ENCODE peak calls at places on chromosomes 5 and 9, in eight cellular contexts. One of them, this sample, is unnamed.

GRCh38 chr9:81776390-81776789 is 87.0 kb upstream of the TLE1 start:
- DNase-seq in T-cell: no peak
- DNase-seq in T-helper 2 cell: no peak
- DNase-seq in posterior cingulate gyrus: no peak
- DNase-seq in activated naive CD4-positive, alpha-beta T cell: no peak
- DNase-seq in GM06990: no peak
- DNase-seq in T-helper 1 cell: no peak
- DNase-seq in GM12891: no peak
- DNase-seq in this sample: no peak

GRCh38 chr9:108803666-108804065 is 52.1 kb downstream of the ACTL7B start:
- DNase-seq in activated naive CD4-positive, alpha-beta T cell: no peak
- DNase-seq in T-helper 1 cell: no peak
- DNase-seq in GM12891: no peak
- DNase-seq in posterior cingulate gyrus: no peak
- DNase-seq in T-cell: no peak
- DNase-seq in GM06990: no peak
- DNase-seq in T-helper 2 cell: no peak
- DNase-seq in this sample: no peak

GRCh38 chr5:169162407-169162806 is 138.5 kb downstream of the SLIT3 start:
- DNase-seq in activated naive CD4-positive, alpha-beta T cell: no peak
- DNase-seq in GM06990: no peak
- DNase-seq in GM12891: no peak
- DNase-seq in T-helper 1 cell: no peak
- DNase-seq in T-helper 2 cell: no peak
- DNase-seq in T-cell: no peak
- DNase-seq in posterior cingulate gyrus: no peak
- DNase-seq in this sample: no peak

GRCh38 chr9:114033397-114034103 is 44.5 kb downstream of the AMBP start:
- DNase-seq in T-helper 2 cell: no peak
- DNase-seq in T-cell: no peak
- DNase-seq in T-helper 1 cell: no peak
- DNase-seq in GM06990: no peak
- DNase-seq in activated naive CD4-positive, alpha-beta T cell: no peak
- DNase-seq in GM12891: peak; percentile 42
- DNase-seq in posterior cingulate gyrus: no peak
- DNase-seq in this sample: no peak

GRCh38 chr5:73451218-73452130 is 2.9 kb upstream of the FOXD1 start:
- DNase-seq in T-cell: peak; percentile 48
- DNase-seq in activated naive CD4-positive, alpha-beta T cell: peak; percentile 13
- DNase-seq in GM12891: no peak
- DNase-seq in posterior cingulate gyrus: peak; percentile 76
- DNase-seq in T-helper 1 cell: peak; percentile 67
- DNase-seq in GM06990: peak; percentile 64
- DNase-seq in T-helper 2 cell: peak; percentile 46
- DNase-seq in this sample: peak; percentile 59

GRCh38 chr9:112170235-112170634 is 4.9 kb downstream of the SUSD1 start:
- DNase-seq in T-helper 1 cell: no peak
- DNase-seq in T-cell: no peak
- DNase-seq in GM12891: no peak
- DNase-seq in activated naive CD4-positive, alpha-beta T cell: no peak
- DNase-seq in GM06990: no peak
- DNase-seq in T-helper 2 cell: no peak
- DNase-seq in posterior cingulate gyrus: no peak
- DNase-seq in this sample: no peak

GRCh38 chr9:127980056-127980705 is 608 bp downstream of the EEIG1 start:
- DNase-seq in GM06990: peak; percentile 72
- DNase-seq in T-helper 1 cell: peak; percentile 68
- DNase-seq in GM12891: no peak
- DNase-seq in activated naive CD4-positive, alpha-beta T cell: no peak
- DNase-seq in posterior cingulate gyrus: no peak
- DNase-seq in T-cell: no peak
- DNase-seq in T-helper 2 cell: peak; percentile 44
- DNase-seq in this sample: no peak

GRCh38 chr9:125889122-125889523 is 141.9 kb downstream of the PBX3 start:
- DNase-seq in T-helper 2 cell: no peak
- DNase-seq in T-helper 1 cell: no peak
- DNase-seq in T-cell: no peak
- DNase-seq in posterior cingulate gyrus: peak; percentile 69
- DNase-seq in GM12891: no peak
- DNase-seq in activated naive CD4-positive, alpha-beta T cell: no peak
- DNase-seq in GM06990: peak; percentile 18
- DNase-seq in this sample: no peak

GRCh38 chr5:74035521-74035937 is 409.5 kb downstream of the ARHGEF28 start:
- DNase-seq in T-cell: no peak
- DNase-seq in posterior cingulate gyrus: no peak
- DNase-seq in activated naive CD4-positive, alpha-beta T cell: no peak
- DNase-seq in GM12891: peak; percentile 2
- DNase-seq in T-helper 2 cell: no peak
- DNase-seq in T-helper 1 cell: no peak
- DNase-seq in GM06990: peak; percentile 22
- DNase-seq in this sample: no peak

GRCh38 chr5:86688414-86688813 is 70.7 kb downstream of the COX7C start:
- DNase-seq in T-helper 2 cell: no peak
- DNase-seq in T-cell: no peak
- DNase-seq in posterior cingulate gyrus: no peak
- DNase-seq in activated naive CD4-positive, alpha-beta T cell: no peak
- DNase-seq in T-helper 1 cell: no peak
- DNase-seq in GM12891: no peak
- DNase-seq in GM06990: no peak
- DNase-seq in this sample: no peak

GRCh38 chr5:36209664-36210063 is 32.1 kb downstream of the NADK2 start:
- DNase-seq in posterior cingulate gyrus: no peak
- DNase-seq in T-cell: no peak
- DNase-seq in T-helper 1 cell: no peak
- DNase-seq in T-helper 2 cell: no peak
- DNase-seq in GM12891: no peak
- DNase-seq in GM06990: no peak
- DNase-seq in activated naive CD4-positive, alpha-beta T cell: no peak
- DNase-seq in this sample: no peak

GRCh38 chr9:121698627-121699270 is 47.3 kb downstream of the DAB2IP start:
- DNase-seq in T-cell: no peak
- DNase-seq in T-helper 1 cell: no peak
- DNase-seq in GM06990: no peak
- DNase-seq in posterior cingulate gyrus: no peak
- DNase-seq in activated naive CD4-positive, alpha-beta T cell: no peak
- DNase-seq in T-helper 2 cell: peak; percentile 36
- DNase-seq in GM12891: peak; percentile 50
- DNase-seq in this sample: peak; percentile 18

GRCh38 chr9:115786321-115786720 is 367.3 kb upstream of the PAPPA start:
- DNase-seq in posterior cingulate gyrus: no peak
- DNase-seq in GM06990: no peak
- DNase-seq in T-helper 2 cell: no peak
- DNase-seq in activated naive CD4-positive, alpha-beta T cell: no peak
- DNase-seq in GM12891: no peak
- DNase-seq in T-cell: no peak
- DNase-seq in T-helper 1 cell: no peak
- DNase-seq in this sample: no peak

GRCh38 chr5:97078958-97079357 is 63.5 kb downstream of the LIX1 start:
- DNase-seq in posterior cingulate gyrus: no peak
- DNase-seq in T-helper 1 cell: no peak
- DNase-seq in GM06990: no peak
- DNase-seq in GM12891: no peak
- DNase-seq in T-cell: no peak
- DNase-seq in T-helper 2 cell: no peak
- DNase-seq in activated naive CD4-positive, alpha-beta T cell: no peak
- DNase-seq in this sample: no peak

GRCh38 chr9:6931913-6932312 is 174.1 kb downstream of the KDM4C start:
- DNase-seq in T-cell: no peak
- DNase-seq in GM06990: no peak
- DNase-seq in posterior cingulate gyrus: no peak
- DNase-seq in activated naive CD4-positive, alpha-beta T cell: no peak
- DNase-seq in T-helper 1 cell: no peak
- DNase-seq in GM12891: no peak
- DNase-seq in T-helper 2 cell: no peak
- DNase-seq in this sample: no peak

GRCh38 chr5:110267714-110268113 is 458.8 kb downstream of the TMEM232 start:
- DNase-seq in GM12891: no peak
- DNase-seq in T-cell: no peak
- DNase-seq in T-helper 1 cell: no peak
- DNase-seq in T-helper 2 cell: no peak
- DNase-seq in posterior cingulate gyrus: no peak
- DNase-seq in GM06990: no peak
- DNase-seq in activated naive CD4-positive, alpha-beta T cell: no peak
- DNase-seq in this sample: no peak

GRCh38 chr5:134493461-134494055 is 31.9 kb upstream of the JADE2 start:
- DNase-seq in GM12891: no peak
- DNase-seq in activated naive CD4-positive, alpha-beta T cell: no peak
- DNase-seq in T-cell: no peak
- DNase-seq in posterior cingulate gyrus: no peak
- DNase-seq in T-helper 2 cell: no peak
- DNase-seq in GM06990: no peak
- DNase-seq in T-helper 1 cell: no peak
- DNase-seq in this sample: no peak

GRCh38 chr9:21656776-21657637 is 145.4 kb upstream of the MTAP start:
- DNase-seq in T-helper 2 cell: no peak
- DNase-seq in GM06990: no peak
- DNase-seq in activated naive CD4-positive, alpha-beta T cell: no peak
- DNase-seq in T-helper 1 cell: no peak
- DNase-seq in T-cell: no peak
- DNase-seq in posterior cingulate gyrus: no peak
- DNase-seq in GM12891: no peak
- DNase-seq in this sample: no peak